ENCODE peak calls at places on chromosomes 16 and 17, in five cellular contexts. R, B, K, M and U are unnamed samples.

GRCh38 chr16:2472885-2473284 is 1.8 kb downstream of the NTN3 start:
- DNase-seq in R (no peak), B (no peak), K (no peak), M (no peak), U (no peak)

GRCh38 chr17:48547839-48548686 is 3.2 kb upstream of the HOXB2 start:
- DNase-seq in R (peak; percentile 38), B (no peak), K (no peak), M (peak; percentile 68), U (no peak)

GRCh38 chr16:86810062-86810461 is 231.7 kb downstream of the FOXL1 start:
- DNase-seq in R (no peak), B (no peak), K (no peak), M (no peak), U (no peak)

GRCh38 chr16:84791088-84791487 is 28.7 kb upstream of the CRISPLD2 start:
- DNase-seq in R (no peak), B (no peak), K (no peak), M (no peak), U (no peak)

GRCh38 chr17:38798614-38799500 is 499 bp downstream of the PIP4K2B start:
- DNase-seq in R (peak; percentile 51), B (peak; percentile 24), K (peak; percentile 30), M (peak; percentile 43), U (peak; percentile 57)

GRCh38 chr16:53827741-53828140 is 123.8 kb downstream of the FTO start:
- DNase-seq in R (no peak), B (no peak), K (no peak), M (peak; percentile 69), U (no peak)

GRCh38 chr17:40093580-40094201 is 6.7 kb downstream of the NR1D1 start:
- DNase-seq in R (no peak), B (no peak), K (no peak), M (peak; percentile 40), U (no peak)

GRCh38 chr16:30018731-30019158 is 4.3 kb upstream of the C16orf92 start:
- DNase-seq in R (no peak), B (no peak), K (no peak), M (peak; percentile 28), U (no peak)

GRCh38 chr16:73051903-73052302 is 4.0 kb upstream of the ZFHX3 start:
- DNase-seq in R (no peak), B (no peak), K (no peak), M (no peak), U (peak; percentile 58)

GRCh38 chr17:75287221-75287620 is 2.0 kb downstream of the SLC25A19 start:
- DNase-seq in R (no peak), B (no peak), K (no peak), M (no peak), U (no peak)

GRCh38 chr16:82655315-82655714 is 28.5 kb downstream of the CDH13 start:
- DNase-seq in R (peak; percentile 62), B (peak; percentile 24), K (peak; percentile 91), M (no peak), U (peak; percentile 92)

GRCh38 chr16:81834868-81835267 is 55.8 kb downstream of the PLCG2 start:
- DNase-seq in R (no peak), B (no peak), K (no peak), M (no peak), U (no peak)

GRCh38 chr16:72427786-72428480 is 256.0 kb upstream of the PMFBP1 start:
- DNase-seq in R (no peak), B (no peak), K (no peak), M (no peak), U (no peak)

GRCh38 chr16:9429946-9430345 is 338.5 kb downstream of the HAPSTR1 start:
- DNase-seq in R (no peak), B (no peak), K (no peak), M (no peak), U (no peak)

GRCh38 chr16:75742424-75743047 is 16.2 kb upstream of the CPHXL start:
- DNase-seq in R (no peak), B (no peak), K (no peak), M (no peak), U (no peak)

GRCh38 chr17:76492989-76493501 is 8.2 kb downstream of the RHBDF2 start:
- DNase-seq in R (no peak), B (no peak), K (peak; percentile 59), M (peak; percentile 81), U (no peak)

GRCh38 chr17:49996495-49997255 is 1.7 kb upstream of the DLX3 start:
- DNase-seq in R (peak; percentile 71), B (peak; percentile 56), K (peak; percentile 47), M (no peak), U (peak; percentile 71)

GRCh38 chr17:5499790-5500189 is 13.4 kb downstream of the MIS12 start:
- DNase-seq in R (no peak), B (no peak), K (no peak), M (no peak), U (peak; percentile 12)

GRCh38 chr17:33205552-33205951 is 87.5 kb downstream of the ASIC2 start:
- DNase-seq in R (no peak), B (no peak), K (no peak), M (no peak), U (no peak)

GRCh38 chr16:5309946-5310611 is 212.5 kb upstream of the EEF2KMT start:
- DNase-seq in R (no peak), B (no peak), K (no peak), M (no peak), U (no peak)

GRCh38 chr16:57689772-57690558 is 4.6 kb upstream of the DRC7 start:
- DNase-seq in R (no peak), B (peak; percentile 6), K (no peak), M (no peak), U (no peak)

GRCh38 chr16:87392823-87393679 is 915 bp downstream of the MAP1LC3B start:
- DNase-seq in R (peak; percentile 25), B (no peak), K (peak; percentile 49), M (peak; percentile 55), U (peak; percentile 41)

GRCh38 chr17:78895322-78895721 is 7.7 kb downstream of the CEP295NL start:
- DNase-seq in R (no peak), B (no peak), K (no peak), M (no peak), U (no peak)

GRCh38 chr17:4365103-4365627 is 1.3 kb downstream of the UBE2G1 start:
- DNase-seq in R (peak; percentile 72), B (peak; percentile 77), K (peak; percentile 85), M (peak; percentile 90), U (peak; percentile 90)